ENCODE peak calls at places on chromosomes 5 and 9, in nine cellular contexts. L is CD4-positive, CD25-positive, alpha-beta regulatory T cell; V is foreskin fibroblast; A is effector memory CD4-positive, alpha-beta T cell; I is activated naive CD4-positive, alpha-beta T cell treated with Interleukin-2 at 50 U/mL for 16 hours; G is stimulated activated CD4-positive, alpha-beta T cell treated with anti-CD3 and anti-CD28 coated beads, Interleukin-1b, Interleukin-23, amount 100 ng/mL, for 4 hours; U is fibroblast of mammary gland; X is left cardiac atrium; R is MV-4-11. C is an unnamed sample.
A peak's percentile ranks its signal among the peaks of the same experiment; 100 is the strongest.

GRCh38 chr5:127419007-127419406 is 98.4 kb upstream of the PRRC1 start:
- DNase-seq in A (no peak), G (no peak), L (no peak), R (no peak), X (no peak), I (no peak), V (no peak), U (no peak), C (no peak)

GRCh38 chr5:120803282-120803681 is 339.2 kb downstream of the PRR16 start:
- DNase-seq in X (no peak), G (no peak), A (no peak), L (no peak), R (peak; percentile 1), U (peak; percentile 54), V (peak; percentile 53), I (no peak), C (no peak)

GRCh38 chr9:32968101-32969011 is 33.1 kb downstream of the APTX start:
- DNase-seq in A (peak; percentile 5), R (peak; percentile 34), V (peak; percentile 75), L (peak; percentile 52), G (peak; percentile 48), U (peak; percentile 51), I (peak; percentile 57), X (peak; percentile 45), C (no peak)

GRCh38 chr9:109487247-109487646 is 10.9 kb downstream of the PTPN3 start:
- DNase-seq in L (no peak), G (no peak), V (no peak), A (no peak), R (no peak), X (no peak), I (no peak), U (no peak), C (no peak)

GRCh38 chr5:148962761-148963324 is 100.0 kb downstream of the SH3TC2 start:
- DNase-seq in A (no peak), L (no peak), I (no peak), X (no peak), R (no peak), V (no peak), G (no peak), U (no peak), C (no peak)

GRCh38 chr5:64019746-64020145 is 57.5 kb upstream of the HTR1A start:
- DNase-seq in I (no peak), X (no peak), A (no peak), G (no peak), R (no peak), V (no peak), U (no peak), L (no peak), C (no peak)

GRCh38 chr9:935348-935965 is 41.0 kb upstream of the DMRT3 start:
- DNase-seq in X (no peak), L (no peak), A (no peak), I (no peak), G (no peak), U (peak; percentile 9), V (peak; percentile 19), R (no peak), C (no peak)

GRCh38 chr9:22241024-22241423 is 205.6 kb upstream of the DMRTA1 start:
- DNase-seq in R (no peak), G (no peak), V (no peak), I (no peak), U (no peak), X (no peak), A (no peak), L (no peak), C (no peak)

GRCh38 chr9:136036050-136036449 is 59.0 kb downstream of the NACC2 start:
- DNase-seq in A (no peak), I (no peak), V (no peak), L (no peak), R (no peak), G (no peak), X (no peak), U (no peak), C (no peak)

GRCh38 chr9:29456940-29457339 is 1883.7 kb upstream of the C9orf72 start:
- DNase-seq in I (no peak), U (peak; percentile 85), R (no peak), X (no peak), V (peak; percentile 3), L (no peak), G (no peak), A (no peak), C (no peak)

GRCh38 chr5:172872997-172873491 is 39.0 kb downstream of the ERGIC1 start:
- DNase-seq in X (peak; percentile 89), V (peak; percentile 71), R (no peak), G (no peak), A (no peak), U (peak; percentile 66), L (no peak), I (no peak), C (no peak)

GRCh38 chr5:80915716-80916115 is 44.4 kb upstream of the RASGRF2 start:
- DNase-seq in U (peak; percentile 38), X (no peak), R (no peak), G (no peak), L (no peak), V (peak; percentile 69), A (no peak), I (no peak), C (no peak)

GRCh38 chr5:76660360-76660759 is 37.2 kb upstream of the F2RL2 start:
- DNase-seq in A (no peak), L (no peak), G (no peak), X (no peak), U (no peak), V (no peak), I (no peak), R (no peak), C (no peak)

GRCh38 chr5:137621861-137622823 is 113.7 kb downstream of the KLHL3 start:
- DNase-seq in G (no peak), R (peak; percentile 53), U (peak; percentile 51), L (no peak), A (no peak), V (peak; percentile 50), I (no peak), X (peak; percentile 74), C (no peak)

GRCh38 chr9:105293408-105293807 is 49.0 kb downstream of the SLC44A1 start:
- DNase-seq in U (no peak), R (no peak), I (no peak), X (no peak), A (no peak), V (no peak), L (no peak), G (no peak), C (no peak)

GRCh38 chr5:68250662-68251298 is 35.2 kb downstream of the PIK3R1 start:
- DNase-seq in G (no peak), R (peak; percentile 12), A (no peak), X (no peak), U (no peak), V (peak; percentile 43), I (no peak), L (no peak), C (no peak)

GRCh38 chr5:141650851-141651727 is at the start of gene FCHSD1:
- DNase-seq in L (peak; percentile 85), A (peak; percentile 73), V (peak; percentile 92), R (peak; percentile 75), U (peak; percentile 72), I (peak; percentile 81), X (peak; percentile 90), G (peak; percentile 68), C (peak; percentile 62)

GRCh38 chr5:110371011-110371724 is 355.3 kb downstream of the TMEM232 start:
- DNase-seq in R (no peak), I (no peak), X (no peak), U (no peak), V (no peak), A (no peak), L (no peak), G (no peak), C (no peak)

GRCh38 chr9:28741459-28741858 is 1168.2 kb upstream of the C9orf72 start:
- DNase-seq in G (no peak), U (no peak), I (no peak), A (no peak), X (no peak), R (no peak), L (no peak), V (no peak), C (no peak)

GRCh38 chr9:69829484-69829883 is 8.9 kb downstream of the CFAP95 start:
- DNase-seq in I (no peak), X (no peak), L (peak; percentile 84), A (no peak), R (no peak), V (no peak), U (no peak), G (no peak), C (no peak)

GRCh38 chr9:6049798-6050197 is 34.4 kb upstream of the RANBP6 start:
- DNase-seq in I (no peak), A (no peak), U (peak; percentile 25), X (no peak), L (peak; percentile 85), R (peak; percentile 29), G (no peak), V (no peak), C (no peak)

GRCh38 chr5:67809589-67809988 is 406.0 kb upstream of the PIK3R1 start:
- DNase-seq in I (no peak), U (no peak), L (no peak), R (no peak), A (no peak), V (no peak), G (no peak), X (no peak), C (no peak)

GRCh38 chr9:92804727-92805126 is 40.1 kb upstream of the BICD2 start:
- DNase-seq in A (no peak), L (no peak), I (no peak), X (no peak), R (no peak), U (no peak), G (no peak), V (no peak), C (no peak)

GRCh38 chr9:100379862-100380261 is 27.1 kb upstream of the TEX10 start:
- DNase-seq in G (no peak), V (peak; percentile 65), A (no peak), L (no peak), I (no peak), R (peak; percentile 27), X (no peak), U (peak; percentile 57), C (no peak)

GRCh38 chr5:134328619-134329018 is 38.4 kb downstream of the CDKL3 start:
- DNase-seq in R (no peak), A (no peak), X (no peak), V (no peak), L (no peak), U (no peak), I (no peak), G (no peak), C (no peak)

C was measured in substantia nigra.